ENCODE peak calls at places on chromosome 19, in six cellular contexts. I, J, Q, U, D and N are unnamed samples. For H3K9me3, the result is how much of the 10 kb centered on the place peaks cover.

GRCh38 chr19:10884273-10884672 is 12.9 kb downstream of the CARM1 start:
- DNase-seq in I (no peak), J (no peak), Q (no peak), U (peak), D (no peak), N (no peak)

GRCh38 chr19:29942404-29943261 is 594 bp downstream of the URI1 start:
- DNase-seq in I (no peak), J (peak), Q (peak), U (peak), D (peak), N (no peak)

GRCh38 chr19:23528376-23528775 is 133.1 kb upstream of the ZNF91 start:
- DNase-seq in I (no peak), J (no peak), Q (no peak), U (no peak), D (no peak), N (no peak)

GRCh38 chr19:28880735-28881401 is 332.1 kb downstream of the UQCRFS1 start:
- DNase-seq in I (no peak), J (no peak), Q (no peak), U (no peak), D (no peak), N (no peak)

GRCh38 chr19:55287361-55288079 is 3.7 kb downstream of the BRSK1 start:
- DNase-seq in I (no peak), J (no peak), Q (no peak), U (no peak), D (no peak), N (no peak)

GRCh38 chr19:47512183-47512947 is 2.5 kb downstream of the NAPA start:
- DNase-seq in I (peak), J (no peak), Q (peak), U (no peak), D (peak), N (peak)

GRCh38 chr19:55305491-55305890 is 19.6 kb downstream of the TMEM150B start:
- DNase-seq in I (no peak), J (peak), Q (no peak), U (peak), D (peak), N (peak)

GRCh38 chr19:53091413-53091812 is 11.8 kb downstream of the ZNF160 start:
- DNase-seq in I (no peak), J (no peak), Q (no peak), U (no peak), D (no peak), N (no peak)

GRCh38 chr19:54391589-54392061 is 23.6 kb upstream of the TTYH1 start:
- DNase-seq in I (no peak), J (no peak), Q (peak), U (no peak), D (no peak), N (no peak)

GRCh38 chr19:48113190-48113917 is 2.7 kb upstream of the PLA2G4C start:
- DNase-seq in I (no peak), J (no peak), Q (no peak), U (no peak), D (no peak), N (no peak)

GRCh38 chr19:34295103-34295502 is 40.7 kb downstream of the GARRE1 start:
- DNase-seq in I (no peak), J (no peak), Q (no peak), U (no peak), D (no peak), N (no peak)

GRCh38 chr19:13507053-13507611 is 853 bp upstream of the CACNA1A start:
- DNase-seq in I (no peak), J (no peak), Q (no peak), U (no peak), D (no peak), N (no peak)

GRCh38 chr19:7213628-7214328 is 80.4 kb downstream of the INSR start:
- DNase-seq in I (no peak), J (no peak), Q (no peak), U (no peak), D (no peak), N (no peak)

GRCh38 chr19:54373781-54374266 is 9.1 kb upstream of the LAIR1 start:
- DNase-seq in I (no peak), J (peak), Q (no peak), U (no peak), D (no peak), N (no peak)

GRCh38 chr19:16367269-16367683 is 42.6 kb downstream of the KLF2 start:
- DNase-seq in I (no peak), J (no peak), Q (no peak), U (no peak), D (no peak), N (no peak)

GRCh38 chr19:41811036-41811435 is 14.6 kb downstream of the CEACAM3 start:
- DNase-seq in I (no peak), J (no peak), Q (no peak), U (no peak), D (no peak), N (no peak)

GRCh38 chr19:18782559-18783225 is 8.4 kb downstream of the COMP start:
- DNase-seq in I (no peak), J (no peak), Q (no peak), U (no peak), D (no peak), N (no peak)

GRCh38 chr19:49387936-49388372 is at the start of gene KASH5:
- DNase-seq in I (peak), J (peak), Q (no peak), U (peak), D (peak), N (peak)

GRCh38 chr19:6534451-6535093 is 3.7 kb downstream of the TNFSF9 start:
- DNase-seq in I (no peak), J (no peak), Q (no peak), U (no peak), D (no peak), N (no peak)

GRCh38 chr19:17877696-17878095 is 6.0 kb downstream of the SLC5A5 start:
- DNase-seq in I (no peak), J (no peak), Q (no peak), U (no peak), D (no peak), N (no peak)

GRCh38 chr19:31470229-31470939 is 121.1 kb upstream of the TSHZ3 start:
- DNase-seq in I (no peak), J (no peak), Q (no peak), U (no peak), D (no peak), N (no peak)

GRCh38 chr19:50384685-50385535 is 763 bp downstream of the POLD1 start:
- DNase-seq in I (no peak), J (no peak), Q (no peak), U (no peak), D (no peak), N (no peak)

GRCh38 chr19:18292810-18293641 is 11.6 kb upstream of the JUND start:
- DNase-seq in I (peak), J (peak), Q (peak), U (peak), D (peak), N (peak)

GRCh38 chr19:17647071-17648020 is 40.8 kb downstream of the UNC13A start:
- DNase-seq in I (no peak), J (no peak), Q (no peak), U (no peak), D (no peak), N (no peak)

GRCh38 chr19:4521170-4521887 is 3.0 kb upstream of the PLIN4 start:
- DNase-seq in I (no peak), J (no peak), Q (peak), U (no peak), D (no peak), N (no peak)

GRCh38 chr19:46614114-46614701 is 10.7 kb downstream of the PTGIR start:
- DNase-seq in I (peak), J (peak), Q (peak), U (peak), D (peak), N (peak)

DNA sequence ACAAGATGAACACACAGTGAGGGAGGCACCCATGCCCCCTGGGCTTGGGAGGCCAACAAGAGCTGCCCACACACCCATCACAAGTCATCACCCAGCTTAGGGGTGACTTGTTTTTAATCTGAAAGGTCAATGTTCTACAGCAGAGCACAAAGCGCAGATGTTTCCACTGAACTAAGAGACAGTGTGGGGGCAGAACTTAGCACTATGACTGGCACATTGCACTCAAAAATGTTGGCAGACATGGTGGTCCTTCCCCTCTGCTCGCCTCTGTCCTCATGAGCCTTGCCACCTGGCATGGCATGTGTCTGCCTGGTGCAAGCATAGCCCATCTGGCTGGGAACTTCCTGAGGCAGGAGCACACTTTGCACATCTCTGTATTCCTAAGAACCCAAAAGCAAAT is 81.4 kb upstream of the ZNF98 start:
- DNase-seq in I (no peak), J (no peak), Q (no peak), U (no peak), D (no peak), N (no peak)
- H3K9me3 ChIP-seq in I (half or more), J (under half), Q (half or more), U (under half), D (half or more), N (under half)

DNA sequence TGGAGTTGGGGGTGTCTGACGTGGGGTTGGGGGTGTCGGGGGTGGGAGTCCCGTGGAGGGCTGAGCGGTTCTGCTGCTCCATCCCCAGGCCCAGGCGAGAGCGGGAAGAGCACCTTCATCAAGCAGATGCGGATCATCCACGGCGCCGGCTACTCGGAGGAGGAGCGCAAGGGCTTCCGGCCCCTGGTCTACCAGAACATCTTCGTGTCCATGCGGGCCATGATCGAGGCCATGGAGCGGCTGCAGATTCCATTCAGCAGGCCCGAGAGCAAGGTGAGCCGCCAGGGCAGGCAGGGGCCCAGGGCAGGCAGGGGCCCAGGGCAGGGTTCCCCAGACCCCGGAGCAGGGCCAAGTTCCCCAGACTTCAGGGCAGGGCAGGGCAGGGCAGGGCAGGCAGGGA is 12.7 kb downstream of the GNA15 start:
- DNase-seq in I (no peak), J (no peak), Q (no peak), U (no peak), D (no peak), N (no peak)
- TF ChIP-seq POLR2A in I (no peak), J (no peak), Q (no peak), U (no peak), D (no peak), N (no peak)

GRCh38 chr19:37468961-37469777 is at the start of gene ZNF570:
- DNase-seq in I (peak), J (peak), Q (peak), U (peak), D (peak), N (peak)
- TF ChIP-seq CTCF in I (no peak), J (peak), Q (no peak), U (no peak), D (no peak), N (no peak)

GRCh38 chr19:57755031-57755430 is 8.4 kb downstream of the ZNF776 start:
- DNase-seq in I (no peak), J (no peak), Q (no peak), U (no peak), D (no peak), N (no peak)
- H3K9me3 ChIP-seq in I (half or more), J (under half), Q (under half), U (half or more), D (half or more), N (under half)

DNA sequence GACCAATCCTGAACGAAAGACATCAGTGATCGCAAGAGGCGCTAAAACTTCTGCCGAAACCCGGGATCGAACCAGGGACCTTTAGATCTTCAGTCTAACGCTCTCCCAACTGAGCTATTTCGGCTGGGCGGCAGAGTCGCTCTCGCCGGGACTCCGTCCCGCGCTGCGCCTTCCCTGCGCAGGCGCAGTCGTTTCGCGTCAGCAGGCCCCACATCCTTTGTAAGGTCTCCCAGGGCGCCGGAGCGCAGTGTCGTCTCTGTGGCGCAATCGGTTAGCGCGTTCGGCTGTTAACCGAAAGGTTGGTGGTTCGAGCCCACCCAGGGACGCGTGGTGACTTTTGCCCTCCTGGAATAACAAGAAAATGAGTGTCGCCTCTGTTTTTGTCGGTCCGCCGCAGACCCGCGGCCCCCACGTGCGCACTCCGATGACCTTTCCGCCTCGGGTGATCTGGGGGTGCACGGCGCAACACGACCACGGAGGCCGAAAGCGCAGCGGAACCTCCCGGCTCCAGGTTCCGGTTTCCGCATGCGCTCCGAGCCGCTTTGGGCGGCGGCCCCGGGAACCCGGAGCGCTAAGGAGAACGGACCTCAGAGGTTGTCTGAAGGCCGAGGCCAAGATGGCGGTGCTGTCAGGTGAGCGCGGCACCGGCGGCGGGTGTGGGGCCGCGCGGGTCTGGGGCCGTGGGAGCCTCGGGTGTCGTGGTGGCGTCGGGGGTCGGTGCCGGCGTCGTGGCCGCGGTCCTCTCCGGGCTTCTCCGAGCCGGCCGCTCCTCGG is at the start of gene NDUFS7:
- DNase-seq in I (peak), J (peak), Q (peak), U (peak), D (peak), N (peak)
- TF ChIP-seq POLR2A in I (no peak), J (peak), Q (peak), U (peak), D (peak), N (peak)

DNA sequence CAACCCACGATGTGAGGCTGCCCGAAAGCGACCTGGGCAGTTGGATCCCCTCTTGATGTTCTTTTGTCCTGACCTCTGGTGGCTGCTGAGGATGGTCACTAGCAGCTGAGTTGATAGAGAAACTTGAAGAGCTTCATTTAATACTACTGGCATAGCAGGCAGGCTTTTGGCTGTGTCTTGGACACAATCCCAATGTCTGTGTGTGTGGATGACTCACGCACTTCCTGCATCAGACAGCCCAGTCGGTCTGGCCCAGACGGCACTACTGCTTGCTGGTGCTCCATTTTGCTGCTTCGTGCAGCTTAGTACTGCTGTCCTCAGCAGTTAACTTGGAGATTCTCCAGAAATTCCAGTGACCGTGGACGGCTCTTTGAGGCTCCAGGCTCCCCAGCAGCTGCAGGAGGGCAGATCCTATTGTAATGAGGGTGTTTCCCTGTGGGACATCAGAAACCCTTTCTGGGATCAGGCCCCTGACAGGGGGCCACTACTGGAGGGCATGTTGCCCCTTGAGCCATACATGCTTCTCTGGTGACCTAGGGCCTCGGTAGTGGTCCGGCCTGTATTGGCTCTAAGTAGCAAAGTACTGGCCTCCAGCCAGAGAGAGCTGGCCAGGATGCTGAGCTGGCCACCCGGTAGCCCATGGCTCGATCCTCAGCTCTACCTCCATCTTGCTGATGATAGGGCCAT is 4.5 kb downstream of the FPR3 start:
- DNase-seq in I (peak), J (peak), Q (peak), U (peak), D (peak), N (peak)
- TF ChIP-seq CTCF in I (no peak), J (peak), Q (no peak), U (no peak), D (no peak), N (no peak)

GRCh38 chr19:44228318-44228717 is 16.0 kb downstream of the ZNF227 start:
- DNase-seq in I (no peak), J (no peak), Q (no peak), U (no peak), D (no peak), N (no peak)
- H3K9me3 ChIP-seq in I (half or more), J (under half), Q (under half), U (half or more), D (half or more), N (half or more)